ENCODE peak calls at places on chromosomes 3 and 15, in seven cellular contexts. K is upper lobe of left lung, T is A549, B is transverse colon, U is stomach, J is H1, Q is SK-N-SH. O is an unnamed sample.

GRCh38 chr3:43870110-43870509 is 179.4 kb downstream of the ABHD5 start:
- DNase-seq in B (no peak), T (peak; percentile 52), Q (no peak), U (no peak), K (no peak), J (no peak), O (no peak)

GRCh38 chr3:8619548-8619947 is 25.1 kb downstream of the SSUH2 start:
- DNase-seq in K (no peak), T (no peak), Q (no peak), B (no peak), J (no peak), U (no peak), O (no peak)

GRCh38 chr15:88636039-88636438 is 2.8 kb upstream of the ISG20 start:
- DNase-seq in B (peak; percentile 56), T (no peak), U (peak; percentile 88), K (peak; percentile 60), Q (no peak), J (no peak), O (no peak)

GRCh38 chr3:112871735-112872134 is 25.1 kb upstream of the CD200R1L start:
- DNase-seq in U (no peak), Q (no peak), T (no peak), K (no peak), B (no peak), J (no peak), O (no peak)

GRCh38 chr3:189597918-189598317 is 33.3 kb upstream of the TP63 start:
- DNase-seq in J (no peak), K (no peak), U (no peak), B (no peak), T (no peak), Q (no peak), O (no peak)

GRCh38 chr15:65330934-65331645 is 26.6 kb downstream of the RNU5B-1 start:
- DNase-seq in Q (peak; percentile 17), B (no peak), K (no peak), J (no peak), T (no peak), U (no peak), O (no peak)

GRCh38 chr3:185351371-185351770 is 11.6 kb upstream of the MAP3K13 start:
- DNase-seq in J (no peak), K (no peak), B (no peak), T (no peak), U (no peak), Q (no peak), O (no peak)

GRCh38 chr3:67593761-67594234 is 60.6 kb downstream of the SUCLG2 start:
- DNase-seq in T (peak; percentile 4), B (no peak), J (peak; percentile 13), K (peak; percentile 27), Q (no peak), U (no peak), O (no peak)

GRCh38 chr3:117243657-117244056 is 534.1 kb downstream of the TUSC7 start:
- DNase-seq in B (no peak), K (no peak), J (no peak), T (no peak), U (no peak), Q (no peak), O (no peak)

GRCh38 chr3:187798531-187799520 is 53.6 kb upstream of the BCL6 start:
- DNase-seq in B (no peak), J (no peak), K (peak; percentile 66), U (no peak), T (no peak), Q (no peak), O (no peak)

GRCh38 chr3:13235079-13235478 is 161.8 kb upstream of the IQSEC1 start:
- DNase-seq in K (no peak), T (no peak), Q (peak; percentile 26), U (no peak), B (no peak), J (no peak), O (no peak)

GRCh38 chr3:12345141-12345561 is 56.3 kb downstream of the PPARG start:
- DNase-seq in U (no peak), J (no peak), Q (no peak), T (peak; percentile 16), K (no peak), B (no peak), O (no peak)

GRCh38 chr15:33132722-33133345 is 61.7 kb downstream of the FMN1 start:
- DNase-seq in Q (peak; percentile 50), K (no peak), T (peak; percentile 65), U (no peak), J (peak; percentile 27), B (peak; percentile 33), O (no peak)

GRCh38 chr15:47746516-47746915 is 29.2 kb downstream of the SEMA6D start:
- DNase-seq in Q (no peak), B (no peak), T (no peak), K (no peak), J (no peak), U (no peak), O (no peak)

GRCh38 chr3:130480736-130481135 is 36.2 kb upstream of the COL6A6 start:
- DNase-seq in Q (no peak), K (peak; percentile 21), T (peak; percentile 9), J (peak; percentile 33), U (no peak), B (no peak), O (peak; percentile 31)

GRCh38 chr15:69719527-69719926 is 266.9 kb downstream of the RPLP1 start:
- DNase-seq in U (peak; percentile 32), Q (no peak), B (peak; percentile 44), K (peak; percentile 72), T (no peak), J (no peak), O (no peak)

GRCh38 chr15:96119734-96120133 is 210.8 kb upstream of the NR2F2 start:
- DNase-seq in T (no peak), J (no peak), U (no peak), B (no peak), K (no peak), Q (no peak), O (no peak)

GRCh38 chr3:46188708-46189107 is 19.4 kb downstream of the CCR1 start:
- DNase-seq in Q (no peak), T (no peak), K (no peak), U (no peak), B (no peak), J (no peak), O (no peak)

GRCh38 chr3:46186856-46187700 is 21.0 kb downstream of the CCR1 start:
- DNase-seq in T (no peak), B (no peak), U (no peak), K (no peak), Q (no peak), J (no peak), O (no peak)

GRCh38 chr3:46184469-46184868 is 23.6 kb downstream of the CCR1 start:
- DNase-seq in T (no peak), Q (no peak), K (no peak), J (no peak), B (no peak), U (no peak), O (no peak)

GRCh38 chr3:46187876-46188275 is 20.2 kb downstream of the CCR1 start:
- DNase-seq in Q (no peak), U (no peak), J (no peak), T (no peak), K (peak; percentile 49), B (no peak), O (no peak)

GRCh38 chr3:46183330-46183729 is 24.8 kb downstream of the CCR1 start:
- DNase-seq in Q (no peak), J (no peak), U (no peak), K (peak; percentile 35), B (no peak), T (no peak), O (no peak)
- TF ChIP-seq CTCF in Q (no peak), J (no peak), U (no peak), K (no peak), B (no peak), T (no peak), O (no peak)

GRCh38 chr15:46644493-46645481 is 1010.0 kb downstream of the SQOR start:
- DNase-seq in T (no peak), J (no peak), B (no peak), Q (no peak), U (no peak), K (no peak), O (no peak)

GRCh38 chr15:46652256-46652655 is 1017.4 kb downstream of the SQOR start:
- DNase-seq in Q (no peak), J (no peak), U (no peak), B (no peak), K (no peak), T (no peak), O (no peak)

DNA sequence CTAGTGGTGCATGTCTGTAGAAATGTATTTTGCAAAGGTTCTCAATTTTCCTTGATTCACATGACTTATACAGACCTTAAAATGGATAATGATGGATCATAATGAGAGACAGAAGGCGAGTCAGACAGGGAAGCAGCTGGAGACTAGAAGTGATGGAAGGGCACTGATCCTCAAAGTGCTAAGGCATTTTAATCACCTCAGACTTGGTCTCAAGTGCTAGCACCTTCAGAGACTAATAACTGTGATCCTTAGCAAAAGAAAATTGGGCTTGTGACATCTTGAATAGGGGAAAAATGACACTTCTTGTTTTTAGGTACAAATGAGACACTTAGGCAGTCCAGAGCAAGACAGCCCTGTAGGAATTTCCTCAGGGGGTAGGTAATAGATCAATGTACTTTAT is 1011.6 kb downstream of the SQOR start:
- DNase-seq in Q (no peak), B (no peak), J (no peak), T (no peak), U (no peak), K (no peak), O (no peak)
- TF ChIP-seq EP300 in Q (no peak), B (no peak), J (no peak), T (no peak), U (no peak), K (no peak), O (no peak)

DNA sequence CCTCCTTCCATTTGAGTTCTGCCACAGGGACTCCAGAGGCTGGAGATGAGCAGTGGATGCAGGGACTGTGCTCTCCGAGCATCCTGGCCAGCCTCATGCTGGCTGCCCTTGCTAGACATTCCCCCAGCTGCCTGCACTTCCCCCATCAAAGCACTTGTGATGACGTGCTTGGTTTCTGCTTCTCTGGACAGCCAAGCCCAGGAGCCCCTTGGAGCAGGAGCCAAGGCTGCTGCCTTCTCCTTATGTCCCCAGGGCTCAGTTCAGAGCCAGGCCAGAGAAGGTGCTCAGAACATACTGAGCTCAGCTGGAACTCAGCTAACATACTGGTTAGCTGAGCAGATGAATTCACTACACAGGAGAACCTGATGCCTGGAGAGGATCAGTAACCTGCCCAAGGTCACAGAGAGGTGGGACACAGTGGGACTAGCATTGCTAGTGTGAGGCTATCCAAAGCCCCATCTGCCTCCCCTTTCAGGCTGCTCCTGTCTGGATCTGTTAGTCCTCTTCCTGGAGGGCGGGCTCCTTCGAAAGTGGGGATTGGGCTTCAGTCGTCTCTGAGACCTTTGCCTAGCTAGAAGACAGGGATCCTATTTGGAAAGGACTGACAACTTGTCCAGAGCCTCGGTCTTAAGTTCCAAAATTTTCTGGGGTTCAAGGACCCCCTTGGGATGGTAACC is 4.3 kb downstream of the PCBP4 start:
- DNase-seq in J (no peak), Q (no peak), K (no peak), T (no peak), B (no peak), U (no peak), O (peak; percentile 55)
- TF ChIP-seq CTCF in J (no peak), Q (no peak), K (no peak), T (no peak), B (no peak), U (no peak), O (no peak)

DNA sequence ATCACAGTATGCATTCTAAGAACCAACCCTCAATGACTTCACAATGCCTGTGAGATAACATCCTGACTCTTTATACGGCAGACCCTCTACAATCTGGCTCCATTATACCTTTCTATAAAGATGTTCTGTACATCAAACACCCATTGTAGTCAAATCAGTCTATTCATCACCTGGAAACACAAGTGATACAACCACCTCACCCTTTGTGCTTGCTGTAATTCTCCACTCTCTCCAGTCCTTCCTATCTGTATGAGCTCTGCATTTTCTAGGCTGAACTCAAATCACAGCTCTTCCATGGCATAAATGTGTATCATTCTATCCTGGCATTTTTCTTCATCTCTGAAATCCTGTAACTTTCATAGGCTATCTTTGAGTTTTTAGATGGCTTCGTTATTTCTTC is 539.4 kb downstream of the GRM7 start:
- DNase-seq in T (no peak), U (no peak), Q (no peak), B (no peak), K (no peak), J (no peak), O (no peak)
- TF ChIP-seq EP300 in T (no peak), U (no peak), Q (no peak), B (no peak), K (no peak), J (no peak), O (no peak)

O was measured in ovary.